ENCODE peak calls at places on chromosomes 4 and X, in four cellular contexts. One of them, this sample, is unnamed.

GRCh38 chr4:76074468-76074867 is at the start of gene ART3:
- DNase-seq in BE2C: no peak
- DNase-seq in activated CD4-positive, CD25-positive, alpha-beta regulatory T cell: no peak
- DNase-seq in GM20000: no peak
- DNase-seq in this sample: no peak

GRCh38 chrX:108070891-108071290 is 20.5 kb downstream of the PSMD10 start:
- DNase-seq in GM20000: no peak
- DNase-seq in activated CD4-positive, CD25-positive, alpha-beta regulatory T cell: no peak
- DNase-seq in BE2C: no peak
- DNase-seq in this sample: no peak

GRCh38 chrX:133988010-133988409 is 2.6 kb upstream of the GPC3 start:
- DNase-seq in GM20000: no peak
- DNase-seq in BE2C: peak; percentile 13
- DNase-seq in activated CD4-positive, CD25-positive, alpha-beta regulatory T cell: no peak
- DNase-seq in this sample: no peak

GRCh38 chrX:103685396-103685795 is 1.1 kb downstream of the MORF4L2 start:
- DNase-seq in activated CD4-positive, CD25-positive, alpha-beta regulatory T cell: no peak
- DNase-seq in BE2C: no peak
- DNase-seq in GM20000: peak; percentile 5
- DNase-seq in this sample: no peak

GRCh38 chr4:168634276-168634802 is 137.5 kb downstream of the PALLD start:
- DNase-seq in BE2C: no peak
- DNase-seq in GM20000: no peak
- DNase-seq in activated CD4-positive, CD25-positive, alpha-beta regulatory T cell: no peak
- DNase-seq in this sample: no peak

GRCh38 chrX:29841750-29842149 is 373.6 kb upstream of the MAGEB2 start:
- DNase-seq in activated CD4-positive, CD25-positive, alpha-beta regulatory T cell: no peak
- DNase-seq in BE2C: no peak
- DNase-seq in GM20000: no peak
- DNase-seq in this sample: no peak

GRCh38 chr4:3045500-3045850 is 28.9 kb downstream of the HTT-AS start:
- DNase-seq in GM20000: peak; percentile 44
- DNase-seq in activated CD4-positive, CD25-positive, alpha-beta regulatory T cell: no peak
- DNase-seq in BE2C: no peak
- DNase-seq in this sample: peak; percentile 60

GRCh38 chr4:52950226-52950625 is 88.1 kb downstream of the RASL11B start:
- DNase-seq in GM20000: no peak
- DNase-seq in BE2C: no peak
- DNase-seq in activated CD4-positive, CD25-positive, alpha-beta regulatory T cell: no peak
- DNase-seq in this sample: no peak

GRCh38 chrX:107556967-107557366 is 71.3 kb upstream of the PRPS1 start:
- DNase-seq in activated CD4-positive, CD25-positive, alpha-beta regulatory T cell: no peak
- DNase-seq in BE2C: no peak
- DNase-seq in GM20000: no peak
- DNase-seq in this sample: no peak

GRCh38 chr4:185112104-185112503 is 31.0 kb upstream of the SLC25A4 start:
- DNase-seq in activated CD4-positive, CD25-positive, alpha-beta regulatory T cell: no peak
- DNase-seq in BE2C: peak; percentile 24
- DNase-seq in GM20000: no peak
- DNase-seq in this sample: no peak

This sample was measured in central memory CD8-positive, alpha-beta T cell.